ENCODE peak calls at places on chromosomes 13 and 19, in seven cellular contexts. B, K, R, T, P, F and J are unnamed samples.
A peak's percentile ranks its signal among the peaks of the same experiment; 100 is the strongest.

GRCh38 chr19:13241321-13242104 is 91.3 kb downstream of the IER2 start:
- DNase-seq in K (no peak), R (no peak), F (no peak), B (peak; percentile 23), P (no peak), T (peak; percentile 24), J (no peak)

GRCh38 chr13:45004096-45004495 is 14.8 kb downstream of the GPALPP1 start:
- DNase-seq in R (no peak), P (no peak), T (no peak), K (no peak), B (no peak), F (no peak), J (no peak)

GRCh38 chr13:40662866-40663265 is 3.6 kb downstream of the FOXO1 start:
- DNase-seq in R (no peak), F (no peak), P (no peak), K (no peak), B (no peak), T (peak; percentile 57), J (no peak)

GRCh38 chr13:93270769-93271753 is 44.5 kb downstream of the GPC6 start:
- DNase-seq in F (no peak), K (peak; percentile 57), R (no peak), T (no peak), P (no peak), B (no peak), J (peak; percentile 67)

GRCh38 chr19:17348700-17349099 is 11.3 kb downstream of the GTPBP3 start:
- DNase-seq in R (no peak), P (no peak), F (no peak), K (no peak), T (no peak), B (no peak), J (no peak)

GRCh38 chr19:4064073-4064550 is 2.6 kb downstream of the ZBTB7A start:
- DNase-seq in B (no peak), F (no peak), R (no peak), K (no peak), P (no peak), T (no peak), J (no peak)

GRCh38 chr19:8158411-8159074 is 9.2 kb upstream of the FBN3 start:
- DNase-seq in P (peak; percentile 55), F (peak; percentile 24), R (peak; percentile 58), K (peak; percentile 81), T (peak; percentile 52), B (peak; percentile 64), J (no peak)

GRCh38 chr19:30784850-30785459 is 412.8 kb downstream of the ZNF536 start:
- DNase-seq in T (peak; percentile 60), K (no peak), P (peak; percentile 43), R (no peak), B (peak; percentile 18), F (peak; percentile 55), J (no peak)

GRCh38 chr19:11995174-11995573 is 30.3 kb downstream of the ZNF763 start:
- DNase-seq in P (no peak), B (no peak), F (no peak), K (no peak), R (no peak), T (no peak), J (no peak)

GRCh38 chr13:48412881-48413351 is at the start of gene LPAR6:
- DNase-seq in B (peak; percentile 21), K (peak; percentile 37), P (no peak), R (no peak), F (no peak), T (no peak), J (no peak)

GRCh38 chr13:69306766-69307165 is 800.9 kb upstream of the ATXN8OS start:
- DNase-seq in F (no peak), T (no peak), R (no peak), P (no peak), K (no peak), B (no peak), J (no peak)

GRCh38 chr13:99342723-99343315 is 35.6 kb upstream of the GPR183 start:
- DNase-seq in F (no peak), P (no peak), B (no peak), T (no peak), K (no peak), R (no peak), J (no peak)

GRCh38 chr13:66887088-66887487 is 343.0 kb downstream of the PCDH9 start:
- DNase-seq in B (no peak), R (peak; percentile 10), T (no peak), F (no peak), P (no peak), K (no peak), J (peak; percentile 45)

GRCh38 chr19:6126335-6126974 is 9.0 kb upstream of the ACSBG2 start:
- DNase-seq in F (no peak), P (no peak), T (no peak), R (peak; percentile 23), K (peak; percentile 53), B (peak; percentile 6), J (peak; percentile 48)

GRCh38 chr13:82800391-82800790 is 1081.9 kb downstream of the SLITRK1 start:
- DNase-seq in R (no peak), B (no peak), K (no peak), F (no peak), P (no peak), T (no peak), J (no peak)

GRCh38 chr13:28530729-28531194 is 35.8 kb upstream of the FLT1 start:
- DNase-seq in B (no peak), T (no peak), F (no peak), K (no peak), P (no peak), R (no peak), J (no peak)

GRCh38 chr19:21321134-21321533 is 8.1 kb downstream of the ZNF708 start:
- DNase-seq in P (no peak), T (no peak), R (no peak), B (no peak), F (no peak), K (no peak), J (no peak)

GRCh38 chr19:34217952-34218817 is 36.2 kb upstream of the GARRE1 start:
- DNase-seq in T (peak; percentile 67), R (peak; percentile 93), F (peak; percentile 60), K (peak; percentile 90), B (peak; percentile 82), P (peak; percentile 39), J (peak; percentile 80)

GRCh38 chr19:45444318-45445041 is 20.8 kb upstream of the ERCC1 start:
- DNase-seq in B (peak; percentile 82), P (peak; percentile 95), K (peak; percentile 29), T (peak; percentile 79), R (no peak), F (peak; percentile 79), J (peak; percentile 31)

GRCh38 chr13:99218969-99219368 is 18.3 kb downstream of the UBAC2 start:
- DNase-seq in P (no peak), T (peak; percentile 63), R (no peak), K (no peak), B (peak; percentile 87), F (peak; percentile 51), J (no peak)

GRCh38 chr13:21069561-21070004 is 8.2 kb upstream of the LATS2 start:
- DNase-seq in K (no peak), P (no peak), R (peak; percentile 88), B (no peak), T (no peak), F (no peak), J (no peak)

GRCh38 chr19:46759817-46760333 is 13.6 kb upstream of the STRN4 start:
- DNase-seq in R (peak; percentile 94), P (no peak), K (no peak), B (no peak), F (no peak), T (no peak), J (no peak)

GRCh38 chr19:6220385-6221191 is 59.2 kb downstream of the MLLT1 start:
- DNase-seq in K (no peak), R (no peak), F (no peak), T (no peak), P (no peak), B (no peak), J (no peak)

GRCh38 chr19:40689339-40690049 is 957 bp downstream of the NUMBL start:
- DNase-seq in T (no peak), F (no peak), B (peak; percentile 26), P (no peak), R (no peak), K (no peak), J (peak; percentile 18)

GRCh38 chr13:113951246-113951999 is 22.5 kb downstream of the C13orf46 start:
- DNase-seq in R (no peak), T (peak; percentile 66), K (no peak), B (peak; percentile 23), P (peak; percentile 92), F (peak; percentile 41), J (no peak)